ENCODE peak calls at places on chromosomes 13 and 19, in four cellular contexts. One of them, this sample, is unnamed.

GRCh38 chr13:44132710-44133109 is 240.9 kb upstream of the SERP2 start:
- DNase-seq in K562: peak
- DNase-seq in AG04450: no peak
- DNase-seq in spleen: peak
- DNase-seq in this sample: no peak

GRCh38 chr19:35300340-35300649 is 8.3 kb downstream of the MAG start:
- DNase-seq in K562: peak
- DNase-seq in AG04450: no peak
- DNase-seq in spleen: no peak
- DNase-seq in this sample: no peak

GRCh38 chr13:39510296-39510695 is 92.7 kb downstream of the LHFPL6 start:
- DNase-seq in K562: no peak
- DNase-seq in AG04450: no peak
- DNase-seq in spleen: no peak
- DNase-seq in this sample: no peak

GRCh38 chr13:33629610-33630009 is 188.3 kb upstream of the RFC3 start:
- DNase-seq in K562: no peak
- DNase-seq in AG04450: no peak
- DNase-seq in spleen: no peak
- DNase-seq in this sample: no peak

GRCh38 chr13:49240017-49240416 is 7.7 kb upstream of the CDADC1 start:
- DNase-seq in K562: peak
- DNase-seq in AG04450: no peak
- DNase-seq in spleen: no peak
- DNase-seq in this sample: no peak

GRCh38 chr13:73399347-73400216 is 340.8 kb downstream of the KLF5 start:
- DNase-seq in K562: no peak
- DNase-seq in AG04450: no peak
- DNase-seq in spleen: no peak
- DNase-seq in this sample: no peak

GRCh38 chr13:98214008-98214643 is 37.1 kb upstream of the RNF113B start:
- DNase-seq in K562: no peak
- DNase-seq in AG04450: peak
- DNase-seq in spleen: no peak
- DNase-seq in this sample: peak

GRCh38 chr19:10913716-10914340 is 14.6 kb downstream of the YIPF2 start:
- DNase-seq in K562: no peak
- DNase-seq in AG04450: no peak
- DNase-seq in spleen: no peak
- DNase-seq in this sample: no peak

GRCh38 chr19:29813665-29814064 is 1.9 kb downstream of the CCNE1 start:
- DNase-seq in K562: peak
- DNase-seq in AG04450: no peak
- DNase-seq in spleen: peak
- DNase-seq in this sample: no peak

GRCh38 chr19:48321622-48322591 is 3.4 kb upstream of the EMP3 start:
- DNase-seq in K562: peak
- DNase-seq in AG04450: peak
- DNase-seq in spleen: peak
- DNase-seq in this sample: peak
- TF ChIP-seq CTCF in K562: peak
- TF ChIP-seq CTCF in AG04450: no peak
- TF ChIP-seq CTCF in spleen: peak
- TF ChIP-seq CTCF in this sample: no peak

DNA sequence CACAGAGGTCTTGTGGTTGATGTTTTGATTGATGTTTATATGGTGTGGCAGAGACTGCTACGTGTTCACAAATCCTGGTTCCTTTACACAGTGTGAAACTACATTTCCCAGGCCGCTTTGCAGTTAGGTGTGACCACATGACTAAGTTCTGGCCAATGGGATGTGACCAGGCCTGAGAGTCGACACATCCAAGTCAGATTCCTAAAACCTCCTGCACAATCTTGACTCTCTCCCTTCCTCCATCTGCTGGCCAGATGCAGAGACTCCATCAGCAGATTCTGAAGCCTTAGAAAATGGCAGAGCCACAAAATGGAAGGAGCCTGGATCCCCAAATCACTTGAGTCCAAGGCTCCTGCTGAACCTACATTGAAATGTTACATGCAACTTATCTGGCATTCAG is 12.6 kb downstream of the CD37 start:
- DNase-seq in K562: peak
- DNase-seq in AG04450: no peak
- DNase-seq in spleen: peak
- DNase-seq in this sample: no peak
- TF ChIP-seq CTCF in K562: peak
- TF ChIP-seq CTCF in AG04450: peak
- TF ChIP-seq CTCF in spleen: no peak
- TF ChIP-seq CTCF in this sample: peak

DNA sequence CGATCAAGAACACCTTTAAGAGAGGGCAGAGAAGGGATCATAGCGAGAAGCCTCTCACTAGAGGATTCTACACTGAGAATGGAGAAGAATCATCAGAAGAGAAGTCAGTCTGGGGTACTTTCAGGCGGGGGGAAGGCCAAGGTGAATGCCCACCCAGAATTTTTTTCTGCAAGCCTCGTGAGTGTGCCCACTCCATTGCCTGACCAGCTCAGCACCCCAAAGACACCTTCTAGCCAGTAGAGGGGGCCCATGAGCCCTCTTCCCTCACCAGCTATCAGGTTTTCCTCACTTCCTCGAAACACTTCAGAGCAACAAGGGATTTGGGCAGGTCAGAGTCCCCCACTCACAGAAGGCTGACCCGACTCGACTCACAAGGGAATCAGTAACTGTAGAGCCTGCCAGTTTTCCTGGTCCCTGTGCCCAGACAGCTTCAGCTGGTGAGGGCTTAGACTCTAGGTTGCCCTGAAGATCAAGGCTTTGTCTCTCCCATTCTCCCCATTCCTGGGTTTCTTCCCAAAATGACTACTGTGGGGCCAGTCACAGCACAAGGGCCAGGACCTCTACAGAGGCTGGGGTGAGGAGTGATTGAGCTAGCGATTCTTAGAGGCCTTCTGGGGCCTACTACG is 18.4 kb downstream of the NLRP13 start:
- DNase-seq in K562: peak
- DNase-seq in AG04450: no peak
- DNase-seq in spleen: no peak
- DNase-seq in this sample: no peak
- TF ChIP-seq CTCF in K562: peak
- TF ChIP-seq CTCF in AG04450: no peak
- TF ChIP-seq CTCF in spleen: no peak
- TF ChIP-seq CTCF in this sample: no peak

GRCh38 chr19:56594446-56594782 is 688 bp upstream of the ZNF71 start:
- DNase-seq in K562: no peak
- DNase-seq in AG04450: no peak
- DNase-seq in spleen: no peak
- DNase-seq in this sample: no peak
- TF ChIP-seq CTCF in K562: no peak
- TF ChIP-seq CTCF in AG04450: no peak
- TF ChIP-seq CTCF in spleen: no peak
- TF ChIP-seq CTCF in this sample: no peak

GRCh38 chr13:36981156-36981743 is 17.9 kb downstream of the ALG5 start:
- DNase-seq in K562: peak
- DNase-seq in AG04450: peak
- DNase-seq in spleen: no peak
- DNase-seq in this sample: no peak
- TF ChIP-seq CTCF in K562: no peak
- TF ChIP-seq CTCF in AG04450: peak
- TF ChIP-seq CTCF in spleen: peak
- TF ChIP-seq CTCF in this sample: peak

DNA sequence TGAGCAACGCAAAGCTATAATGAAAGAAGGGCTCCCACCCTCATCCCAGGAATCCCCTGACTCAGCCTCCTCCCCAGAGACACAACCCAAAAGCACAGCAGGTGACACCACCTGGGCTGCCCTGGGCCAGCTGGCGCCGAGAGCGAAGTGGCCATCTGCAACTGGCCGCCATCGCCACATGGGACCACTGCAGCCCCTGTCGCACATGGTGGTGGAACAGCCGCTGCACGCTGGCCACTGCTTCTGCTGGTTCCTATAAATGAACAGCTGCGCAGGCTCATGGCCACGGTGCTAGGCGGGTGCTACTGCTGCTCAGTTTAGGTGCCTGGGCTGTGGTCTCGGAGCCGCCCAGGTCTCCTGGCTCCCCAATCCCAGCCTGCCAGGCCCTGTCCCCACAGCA is 11.6 kb upstream of the ISYNA1 start:
- DNase-seq in K562: no peak
- DNase-seq in AG04450: no peak
- DNase-seq in spleen: no peak
- DNase-seq in this sample: no peak
- TF ChIP-seq CTCF in K562: no peak
- TF ChIP-seq CTCF in AG04450: no peak
- TF ChIP-seq CTCF in spleen: no peak
- TF ChIP-seq CTCF in this sample: no peak

DNA sequence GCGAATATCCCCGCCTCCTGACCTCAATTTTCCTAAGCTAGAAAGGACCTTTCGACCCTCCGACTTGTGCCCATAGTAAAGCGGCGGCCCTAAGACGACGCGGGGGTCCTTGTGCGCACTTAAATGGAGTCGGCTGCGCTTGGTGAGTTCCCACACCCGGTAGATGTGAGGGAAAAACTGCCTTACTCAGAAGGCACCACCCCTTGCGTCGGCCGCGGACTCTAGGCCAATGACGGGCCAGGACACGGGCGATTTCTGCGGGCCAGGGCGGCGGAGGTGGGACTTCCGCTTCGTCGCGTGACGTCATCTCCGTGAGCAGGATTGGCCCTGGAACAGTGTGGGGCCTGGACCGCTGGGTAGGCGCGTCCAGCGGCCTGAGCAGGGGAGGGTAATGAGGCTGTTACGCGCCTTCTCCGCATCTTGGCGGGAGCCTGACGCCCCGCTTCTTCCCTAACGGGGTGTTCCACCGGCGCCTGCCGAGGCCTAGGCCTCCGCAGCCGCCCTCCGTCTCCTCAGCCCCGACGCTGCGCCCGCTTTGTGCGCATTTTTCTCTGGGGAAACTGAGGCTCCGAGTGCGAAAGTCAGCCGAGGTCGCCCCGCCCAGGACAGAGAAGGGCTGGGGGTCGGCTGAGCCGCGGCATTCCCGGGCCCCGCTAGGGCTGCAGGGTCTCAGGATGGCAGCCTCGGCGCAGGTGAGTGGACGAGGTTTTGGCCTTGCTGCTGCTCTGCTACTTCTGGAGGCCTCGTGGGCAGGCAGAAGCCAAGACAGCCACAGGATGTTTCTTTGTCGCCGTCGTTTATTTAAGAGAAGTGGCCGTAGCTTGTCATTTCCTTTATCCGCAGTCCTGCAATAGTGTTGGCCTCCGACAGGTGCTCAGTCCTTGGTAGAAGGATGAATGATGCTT is at the start of gene ZNF543:
- DNase-seq in K562: peak
- DNase-seq in AG04450: peak
- DNase-seq in spleen: peak
- DNase-seq in this sample: peak
- TF ChIP-seq CTCF in K562: no peak
- TF ChIP-seq CTCF in AG04450: no peak
- TF ChIP-seq CTCF in spleen: no peak
- TF ChIP-seq CTCF in this sample: no peak

This sample was measured in neural crest cell.